ENCODE peak calls at places on chromosomes 6 and 20, in six cellular contexts. R is H9, I is IMR-90, N is neuronal stem cell, V is H1, S is mesenchymal stem cell. L is an unnamed sample.

GRCh38 chr6:29653452-29654038 is 3.3 kb upstream of the MOG start:
- DNase-seq in R (no peak), I (peak; percentile 80), N (peak; percentile 63), S (peak; percentile 71), V (no peak), L (peak; percentile 85)

GRCh38 chr6:70166088-70166958 is 136.6 kb downstream of the COL9A1 start:
- DNase-seq in S (peak; percentile 59), N (peak; percentile 38), I (peak; percentile 15), V (peak; percentile 79), R (peak; percentile 64), L (peak; percentile 14)

GRCh38 chr6:125154184-125155135 is 887 bp downstream of the TPD52L1 start:
- DNase-seq in S (peak; percentile 32), V (peak; percentile 69), R (peak; percentile 49), N (peak; percentile 21), I (no peak), L (peak; percentile 78)

GRCh38 chr6:141164042-141164748 is 968.5 kb upstream of the GJE1 start:
- DNase-seq in R (no peak), I (peak; percentile 42), N (no peak), V (no peak), S (peak; percentile 2), L (peak; percentile 64)

GRCh38 chr6:3218266-3218665 is 9.2 kb downstream of the TUBB2B start:
- DNase-seq in V (no peak), S (no peak), N (no peak), I (no peak), R (no peak), L (no peak)

GRCh38 chr6:109336221-109336955 is 45.9 kb downstream of the CD164 start:
- DNase-seq in V (no peak), S (peak; percentile 21), R (no peak), I (peak; percentile 56), N (no peak), L (peak; percentile 66)

GRCh38 chr20:25197173-25197869 is 1.8 kb downstream of the ENTPD6 start:
- DNase-seq in V (no peak), I (no peak), N (no peak), S (no peak), R (no peak), L (no peak)

GRCh38 chr6:35508027-35508426 is 4.7 kb downstream of the TULP1 start:
- DNase-seq in V (no peak), S (no peak), I (no peak), R (no peak), N (no peak), L (no peak)

GRCh38 chr20:35845561-35845960 is 73.7 kb downstream of the PHF20 start:
- DNase-seq in N (no peak), I (peak; percentile 50), S (no peak), V (no peak), R (no peak), L (peak; percentile 65)

GRCh38 chr6:35058041-35058675 is 83.0 kb downstream of the TCP11 start:
- DNase-seq in R (no peak), S (no peak), I (no peak), V (no peak), N (peak; percentile 56), L (no peak)

GRCh38 chr20:8254911-8255582 is 123.0 kb downstream of the PLCB1 start:
- DNase-seq in V (no peak), N (no peak), S (peak; percentile 79), R (no peak), I (peak; percentile 82), L (no peak)

GRCh38 chr6:106257195-106257594 is 68.4 kb downstream of the ATG5 start:
- DNase-seq in S (no peak), N (no peak), R (no peak), I (peak; percentile 63), V (no peak), L (no peak)

GRCh38 chr6:65350525-65350924 is 356.5 kb downstream of the EYS start:
- DNase-seq in N (no peak), I (no peak), R (no peak), V (no peak), S (no peak), L (no peak)

GRCh38 chr20:24634855-24635254 is 165.4 kb downstream of the SYNDIG1 start:
- DNase-seq in N (no peak), V (peak; percentile 44), S (peak; percentile 90), I (peak; percentile 94), R (peak; percentile 65), L (no peak)

GRCh38 chr6:156727715-156728385 is 49.3 kb upstream of the ARID1B start:
- DNase-seq in N (no peak), V (no peak), I (no peak), R (no peak), S (no peak), L (no peak)

GRCh38 chr20:3674995-3675900 is 6.6 kb downstream of the ADAM33 start:
- DNase-seq in N (no peak), R (no peak), I (no peak), S (no peak), V (no peak), L (no peak)

GRCh38 chr6:41593451-41594238 is 44.6 kb upstream of the MDFI start:
- DNase-seq in I (no peak), R (no peak), S (no peak), N (no peak), V (no peak), L (no peak)

DNA sequence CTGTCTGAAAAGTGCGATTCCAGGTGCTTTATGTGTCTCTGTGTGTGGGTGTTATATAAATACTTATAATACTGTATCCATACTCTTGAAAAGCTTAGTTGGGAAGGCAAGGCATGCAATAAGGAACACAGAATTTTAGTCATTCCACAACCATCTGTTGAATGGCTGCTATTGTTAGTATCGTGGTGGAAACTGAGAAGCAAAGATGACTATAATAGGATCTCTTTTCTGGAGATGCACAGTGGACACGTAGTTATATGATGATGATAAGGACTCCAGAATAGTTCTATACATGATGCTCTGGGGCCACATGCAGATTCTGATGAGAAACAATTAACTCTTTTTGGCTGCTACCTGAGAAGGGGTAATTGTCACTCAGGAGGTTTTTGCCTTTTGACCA is 25.2 kb downstream of the ESR1 start:
- DNase-seq in N (no peak), R (no peak), S (no peak), V (no peak), I (no peak), L (no peak)
- H2AK5ac ChIP-seq in N (no peak overlapping the region), R (no peak overlapping the region), S (no peak overlapping the region), V (no peak overlapping the region), I (no peak overlapping the region), L (no peak overlapping the region)

GRCh38 chr6:112595201-112595600 is 248.1 kb downstream of the RFPL4B start:
- DNase-seq in I (peak; percentile 12), V (no peak), N (no peak), S (no peak), R (no peak), L (no peak)

GRCh38 chr6:112595841-112596240 is 248.7 kb downstream of the RFPL4B start:
- DNase-seq in V (no peak), I (peak; percentile 39), S (no peak), N (no peak), R (no peak), L (no peak)

GRCh38 chr6:112592159-112592558 is 245.0 kb downstream of the RFPL4B start:
- DNase-seq in I (peak; percentile 26), S (no peak), R (no peak), N (no peak), V (no peak), L (peak; percentile 99)
- H2AFZ ChIP-seq in I (no peak overlapping the region), S (no peak overlapping the region), R (no peak overlapping the region), N (no peak overlapping the region), V (no peak overlapping the region), L (no peak overlapping the region)

DNA sequence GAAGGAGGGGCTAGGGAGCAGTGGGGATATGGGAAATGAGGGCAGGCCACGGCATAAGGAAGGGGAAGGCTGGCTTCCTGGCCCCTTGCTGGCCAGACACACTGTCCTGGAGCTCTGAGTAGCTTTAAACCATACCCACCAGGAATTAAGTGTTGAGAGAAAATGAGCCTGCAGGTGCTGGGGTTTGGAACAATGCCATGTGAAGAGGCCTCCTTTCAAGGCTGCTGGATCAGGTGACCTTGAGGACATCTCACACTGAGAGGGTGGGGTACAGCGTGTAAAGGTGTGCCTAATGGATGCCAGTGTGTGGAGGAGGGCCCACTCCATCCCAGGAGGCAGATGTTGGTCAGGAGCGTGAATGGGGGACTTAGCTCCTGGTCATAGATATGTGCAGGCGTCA is 74.7 kb upstream of the MLN start:
- DNase-seq in N (no peak), I (no peak), S (no peak), V (no peak), R (no peak), L (no peak)
- H4K91ac ChIP-seq in N (no peak overlapping the region), I (no peak overlapping the region), S (no peak overlapping the region), V (no peak overlapping the region), R (no peak overlapping the region), L (no peak overlapping the region)

GRCh38 chr6:11423667-11424066 is 113.9 kb upstream of the TMEM170B start:
- DNase-seq in R (no peak), N (no peak), V (no peak), S (no peak), I (no peak), L (peak; percentile 87)
- H2AK5ac ChIP-seq in R (no peak overlapping the region), N (no peak overlapping the region), V (no peak overlapping the region), S (peak overlapping the region; percentile 63), I (no peak overlapping the region), L (peak overlapping the region; percentile 52)

GRCh38 chr6:56542367-56543331 is 100.0 kb downstream of the DST start:
- DNase-seq in N (peak; percentile 87), V (peak; percentile 84), S (peak; percentile 99), I (peak; percentile 98), R (peak; percentile 96), L (peak; percentile 99)

GRCh38 chr6:56541736-56542366 is 100.8 kb downstream of the DST start:
- DNase-seq in V (no peak), R (no peak), I (no peak), N (no peak), S (peak; percentile 32), L (no peak)

GRCh38 chr6:56539503-56540105 is 103.1 kb downstream of the DST start:
- DNase-seq in N (no peak), V (no peak), S (no peak), R (no peak), I (no peak), L (no peak)

GRCh38 chr6:56540232-56540631 is 102.5 kb downstream of the DST start:
- DNase-seq in I (no peak), V (no peak), S (no peak), N (no peak), R (no peak), L (no peak)

GRCh38 chr6:56540950-56541600 is 101.6 kb downstream of the DST start:
- DNase-seq in R (no peak), V (no peak), I (peak; percentile 58), S (no peak), N (no peak), L (no peak)
- H2AFZ ChIP-seq in R (no peak overlapping the region), V (no peak overlapping the region), I (no peak overlapping the region), S (no peak overlapping the region), N (no peak overlapping the region), L (no peak overlapping the region)

DNA sequence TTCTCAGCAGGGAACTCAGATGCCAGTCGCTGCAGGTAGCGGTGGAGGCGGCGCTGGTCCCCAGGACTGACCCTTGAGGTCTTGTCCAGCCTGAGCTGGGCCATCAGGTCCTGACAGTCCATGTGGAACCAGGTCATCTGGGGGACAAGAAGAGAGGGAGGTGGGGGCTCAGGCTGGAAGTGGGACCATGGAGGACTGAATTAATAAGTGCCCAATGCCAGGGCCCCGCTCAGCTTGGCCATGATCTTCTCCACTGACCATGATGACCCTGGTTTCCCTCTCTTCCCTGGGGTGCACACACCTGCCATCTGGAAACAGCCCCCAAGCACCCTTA is 47.0 kb downstream of the KIAA1755 start:
- DNase-seq in N (no peak), I (no peak), R (no peak), S (no peak), V (no peak), L (no peak)
- H4K91ac ChIP-seq in N (no peak overlapping the region), I (no peak overlapping the region), R (no peak overlapping the region), S (peak overlapping the region; percentile 35), V (no peak overlapping the region), L (peak overlapping the region; percentile 56)

L was measured in trophoblast cell.